ENCODE peak calls at places on chromosomes 11 and 22, in ten cellular contexts. J is heart left ventricle, W is prostate gland, I is brain microvascular endothelial cell, R is breast epithelium, D is hepatocyte, K is upper lobe of right lung, Y is right lobe of liver, T is lung, S is GM23338. L is an unnamed sample.

GRCh38 chr11:114262681-114263509 is 33.3 kb upstream of the NNMT start:
- DNase-seq in J (no peak), W (no peak), I (peak), R (no peak), D (peak), K (peak), Y (peak), T (no peak), S (peak), L (no peak)

GRCh38 chr22:49760630-49761571 is 66.8 kb downstream of the BRD1 start:
- DNase-seq in J (no peak), W (no peak), I (no peak), R (no peak), D (no peak), K (peak), Y (no peak), T (no peak), S (no peak), L (peak)

GRCh38 chr22:25698461-25698860 is 43.5 kb upstream of the MYO18B start:
- DNase-seq in J (no peak), W (no peak), I (no peak), R (no peak), D (no peak), K (no peak), Y (no peak), T (no peak), S (no peak), L (no peak)

GRCh38 chr11:16000065-16000464 is 356.3 kb downstream of the SOX6 start:
- DNase-seq in J (no peak), W (no peak), I (peak), R (no peak), D (no peak), K (no peak), Y (no peak), T (no peak), S (no peak), L (no peak)

GRCh38 chr22:40749829-40750228 is 69.3 kb downstream of the SLC25A17 start:
- DNase-seq in J (no peak), W (no peak), I (no peak), R (no peak), D (no peak), K (no peak), Y (no peak), T (no peak), S (no peak), L (no peak)

GRCh38 chr22:49298834-49299750 is 528.6 kb downstream of the BRD1 start:
- DNase-seq in J (no peak), W (no peak), I (no peak), R (peak), D (no peak), K (peak), Y (peak), T (no peak), S (no peak), L (peak)

GRCh38 chr11:28606930-28607329 is 498.7 kb downstream of the METTL15 start:
- DNase-seq in J (no peak), W (no peak), I (peak), R (no peak), D (no peak), K (no peak), Y (no peak), T (no peak), S (peak), L (no peak)

GRCh38 chr22:32286290-32286840 is 31.2 kb upstream of the SLC5A4 start:
- DNase-seq in J (no peak), W (no peak), I (no peak), R (no peak), D (no peak), K (no peak), Y (no peak), T (no peak), S (no peak), L (no peak)

GRCh38 chr11:111737877-111738205 is 28.3 kb downstream of the PPP2R1B start:
- DNase-seq in J (no peak), W (no peak), I (no peak), R (no peak), D (no peak), K (no peak), Y (no peak), T (no peak), S (no peak), L (no peak)

GRCh38 chr11:67119577-67120391 is 721 bp downstream of the KDM2A start:
- DNase-seq in J (peak), W (peak), I (no peak), R (no peak), D (peak), K (peak), Y (peak), T (no peak), S (peak), L (no peak)

GRCh38 chr11:27553186-27553585 is 46.6 kb upstream of the LIN7C start:
- DNase-seq in J (no peak), W (no peak), I (no peak), R (no peak), D (no peak), K (no peak), Y (no peak), T (no peak), S (no peak), L (no peak)

GRCh38 chr11:12031856-12032526 is 23.6 kb upstream of the DKK3 start:
- DNase-seq in J (no peak), W (no peak), I (no peak), R (no peak), D (no peak), K (no peak), Y (no peak), T (no peak), S (no peak), L (no peak)

GRCh38 chr22:49963647-49964026 is 3.1 kb downstream of the PIM3 start:
- DNase-seq in J (peak), W (peak), I (no peak), R (peak), D (no peak), K (no peak), Y (peak), T (peak), S (no peak), L (no peak)

GRCh38 chr22:22371031-22371541 is 126.5 kb downstream of the VPREB1 start:
- DNase-seq in J (peak), W (no peak), I (no peak), R (no peak), D (no peak), K (no peak), Y (no peak), T (no peak), S (peak), L (no peak)

GRCh38 chr22:27435839-27436581 is 365.5 kb downstream of the MN1 start:
- DNase-seq in J (peak), W (no peak), I (peak), R (no peak), D (peak), K (no peak), Y (no peak), T (peak), S (peak), L (no peak)

GRCh38 chr11:15446929-15447328 is 332.2 kb downstream of the INSC start:
- DNase-seq in J (no peak), W (no peak), I (no peak), R (no peak), D (no peak), K (no peak), Y (no peak), T (no peak), S (no peak), L (no peak)

GRCh38 chr11:133902506-133902905 is 54.3 kb downstream of the IGSF9B start:
- DNase-seq in J (no peak), W (no peak), I (no peak), R (no peak), D (no peak), K (no peak), Y (peak), T (no peak), S (no peak), L (no peak)

GRCh38 chr22:35524966-35525686 is 15.5 kb upstream of the RASD2 start:
- DNase-seq in J (peak), W (no peak), I (no peak), R (no peak), D (peak), K (no peak), Y (no peak), T (no peak), S (no peak), L (no peak)

GRCh38 chr11:46410021-46410420 is 18.4 kb upstream of the CHRM4 start:
- DNase-seq in J (no peak), W (no peak), I (no peak), R (no peak), D (no peak), K (peak), Y (no peak), T (no peak), S (peak), L (no peak)

GRCh38 chr11:86888978-86889341 is 66.2 kb downstream of the FZD4 start:
- DNase-seq in J (no peak), W (no peak), I (no peak), R (no peak), D (no peak), K (no peak), Y (no peak), T (no peak), S (no peak), L (no peak)

GRCh38 chr11:10295056-10295901 is 1.3 kb upstream of the SBF2 start:
- DNase-seq in J (no peak), W (no peak), I (no peak), R (no peak), D (no peak), K (no peak), Y (no peak), T (no peak), S (no peak), L (no peak)

GRCh38 chr11:66542362-66542761 is 3.5 kb downstream of the ZDHHC24 start:
- DNase-seq in J (no peak), W (no peak), I (no peak), R (no peak), D (no peak), K (no peak), Y (no peak), T (no peak), S (no peak), L (no peak)

GRCh38 chr11:119726585-119727522 is 2.1 kb downstream of the NECTIN1 start:
- DNase-seq in J (no peak), W (no peak), I (no peak), R (no peak), D (no peak), K (no peak), Y (no peak), T (no peak), S (peak), L (no peak)

GRCh38 chr11:103878646-103879045 is 157.8 kb upstream of the DDI1 start:
- DNase-seq in J (no peak), W (no peak), I (no peak), R (no peak), D (no peak), K (no peak), Y (no peak), T (no peak), S (no peak), L (no peak)

GRCh38 chr11:26227311-26227710 is 104.6 kb upstream of the ANO3 start:
- DNase-seq in J (no peak), W (no peak), I (peak), R (no peak), D (peak), K (no peak), Y (no peak), T (no peak), S (peak), L (no peak)

GRCh38 chr11:114819028-114819427 is 140.7 kb downstream of the NXPE2 start:
- DNase-seq in J (no peak), W (no peak), I (no peak), R (no peak), D (no peak), K (no peak), Y (no peak), T (no peak), S (no peak), L (no peak)

GRCh38 chr11:104164028-104164520 is at the start of gene PDGFD:
- DNase-seq in J (peak), W (peak), I (peak), R (peak), D (peak), K (peak), Y (peak), T (peak), S (peak), L (peak)

GRCh38 chr11:86571273-86571948 is 101.0 kb downstream of the ME3 start:
- DNase-seq in J (no peak), W (no peak), I (no peak), R (no peak), D (peak), K (no peak), Y (no peak), T (no peak), S (peak), L (no peak)

DNA sequence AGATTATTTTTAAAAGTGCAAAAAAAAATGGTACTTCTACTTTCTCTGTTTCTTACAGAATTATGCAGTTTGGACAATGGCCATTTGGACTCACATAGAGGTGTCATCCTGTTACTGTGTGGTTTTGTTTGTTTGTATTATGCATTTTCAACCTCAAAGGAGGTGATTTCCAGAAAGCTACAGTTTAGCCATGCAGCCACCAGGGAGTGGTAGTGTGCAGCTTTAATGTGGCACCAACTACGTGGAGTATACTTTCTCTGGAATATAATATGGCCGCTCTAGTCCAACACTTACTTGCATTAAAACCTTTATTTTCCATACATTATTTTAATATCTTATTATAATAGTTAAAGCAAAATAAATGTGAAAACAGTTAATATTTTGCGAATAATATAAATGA is 469.9 kb upstream of the KIRREL3 start:
- DNase-seq in J (no peak), W (no peak), I (no peak), R (no peak), D (peak), K (no peak), Y (no peak), T (no peak), S (peak), L (no peak)
- TF ChIP-seq CTCF in J (peak), W (peak), I (peak), R (no peak), D (peak), K (peak), Y (peak), T (no peak), S (peak), L (no peak)

GRCh38 chr11:130840683-130841082 is 75.6 kb downstream of the SNX19 start:
- DNase-seq in J (no peak), W (no peak), I (no peak), R (no peak), D (no peak), K (no peak), Y (no peak), T (no peak), S (no peak), L (no peak)
- H3K4me3 ChIP-seq in J (no peak), W (no peak), I (no peak), R (no peak), D (no peak), K (no peak), Y (no peak), T (no peak), S (no peak), L (no peak)

DNA sequence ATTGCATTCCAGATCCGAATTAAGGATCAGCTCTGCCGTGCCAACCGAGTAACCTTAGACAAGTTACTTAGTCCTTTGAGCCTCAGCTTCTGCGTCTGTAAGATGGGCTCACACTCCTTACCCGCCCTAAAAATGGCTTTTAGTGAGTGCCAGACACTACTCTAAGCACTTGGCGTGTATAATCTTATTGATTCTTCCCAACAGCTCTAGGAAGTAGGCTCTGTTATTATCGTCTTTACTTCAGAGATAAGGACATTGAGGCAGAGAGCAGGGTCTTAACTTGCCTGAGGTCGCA is 21.7 kb upstream of the ROBO3 start:
- DNase-seq in J (no peak), W (no peak), I (no peak), R (no peak), D (no peak), K (no peak), Y (no peak), T (no peak), S (no peak), L (no peak)
- H3K27ac ChIP-seq in J (no peak), W (no peak), I (no peak), R (no peak), D (no peak), K (no peak), Y (no peak), T (no peak), S (no peak), L (no peak)

GRCh38 chr22:30432520-30432919 is 7.0 kb downstream of the MTFP1 start:
- DNase-seq in J (no peak), W (no peak), I (no peak), R (no peak), D (no peak), K (no peak), Y (peak), T (no peak), S (no peak), L (no peak)

GRCh38 chr22:30429887-30430286 is 4.3 kb downstream of the MTFP1 start:
- DNase-seq in J (no peak), W (no peak), I (no peak), R (no peak), D (no peak), K (no peak), Y (no peak), T (no peak), S (peak), L (no peak)

GRCh38 chr22:30433227-30433626 is 7.7 kb downstream of the MTFP1 start:
- DNase-seq in J (no peak), W (no peak), I (no peak), R (no peak), D (no peak), K (no peak), Y (no peak), T (no peak), S (no peak), L (no peak)

GRCh38 chr22:30432096-30432495 is 6.5 kb downstream of the MTFP1 start:
- DNase-seq in J (no peak), W (no peak), I (no peak), R (no peak), D (no peak), K (no peak), Y (no peak), T (no peak), S (no peak), L (no peak)

DNA sequence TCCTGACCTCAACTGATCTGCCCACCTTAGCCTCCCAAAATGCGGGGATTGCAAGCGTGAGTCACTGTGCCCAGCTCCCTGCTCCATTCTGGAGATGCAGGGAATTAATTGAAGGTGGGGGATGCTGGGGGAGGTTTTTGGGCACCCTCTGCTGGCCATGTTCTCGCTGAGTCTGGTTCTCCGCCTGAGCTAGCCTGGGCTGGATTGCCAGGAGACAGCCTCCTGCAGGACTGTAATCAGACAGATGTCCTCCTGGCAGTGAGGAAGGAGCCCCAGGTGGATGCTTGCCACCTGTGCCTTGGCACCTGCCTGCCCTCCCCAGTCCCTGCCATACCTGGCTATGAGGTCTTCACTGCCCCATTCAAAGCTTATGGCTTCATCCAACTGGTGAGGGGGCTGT is 5.4 kb downstream of the MTFP1 start:
- DNase-seq in J (no peak), W (no peak), I (no peak), R (no peak), D (no peak), K (no peak), Y (no peak), T (no peak), S (peak), L (no peak)
- TF ChIP-seq CTCF in J (no peak), W (no peak), I (peak), R (no peak), D (no peak), K (no peak), Y (no peak), T (no peak), S (peak), L (no peak)

GRCh38 chr11:128830836-128831780 is 36.0 kb downstream of the KCNJ1 start:
- DNase-seq in J (peak), W (peak), I (peak), R (peak), D (peak), K (peak), Y (peak), T (peak), S (peak), L (peak)
- H3K4me3 ChIP-seq in J (no peak), W (no peak), I (no peak), R (no peak), D (no peak), K (peak), Y (no peak), T (no peak), S (no peak), L (peak)

GRCh38 chr11:72704028-72704782 is 30.0 kb upstream of the PDE2A start:
- DNase-seq in J (no peak), W (no peak), I (no peak), R (no peak), D (no peak), K (peak), Y (no peak), T (no peak), S (no peak), L (no peak)

GRCh38 chr11:72701466-72701865 is 27.2 kb upstream of the PDE2A start:
- DNase-seq in J (no peak), W (no peak), I (no peak), R (no peak), D (no peak), K (no peak), Y (no peak), T (no peak), S (no peak), L (no peak)

GRCh38 chr11:72702096-72702495 is 27.9 kb upstream of the PDE2A start:
- DNase-seq in J (no peak), W (no peak), I (no peak), R (no peak), D (no peak), K (no peak), Y (no peak), T (no peak), S (no peak), L (no peak)

GRCh38 chr11:72703281-72704008 is 29.2 kb upstream of the PDE2A start:
- DNase-seq in J (peak), W (no peak), I (peak), R (no peak), D (peak), K (no peak), Y (no peak), T (no peak), S (no peak), L (no peak)

GRCh38 chr11:72702842-72703241 is 28.6 kb upstream of the PDE2A start:
- DNase-seq in J (no peak), W (no peak), I (no peak), R (no peak), D (no peak), K (peak), Y (no peak), T (no peak), S (no peak), L (no peak)
- H3K27ac ChIP-seq in J (no peak), W (no peak), I (no peak), R (no peak), D (peak), K (peak), Y (no peak), T (no peak), S (no peak), L (peak)

GRCh38 chr11:61827573-61828378 is at the start of gene FADS2:
- DNase-seq in J (peak), W (peak), I (peak), R (peak), D (peak), K (peak), Y (peak), T (peak), S (peak), L (peak)
- TF ChIP-seq CTCF in J (no peak), W (no peak), I (peak), R (no peak), D (peak), K (no peak), Y (no peak), T (no peak), S (no peak), L (no peak)